ENCODE peak calls at places on chromosome 6, in ten cellular contexts. H is nephron progenitor cell; W is stimulated activated naive CD4-positive, alpha-beta T cell treated with Interleukin-2 at 50 U/mL for 16 hours; V is GM03348; I is NCI-H2029; R is GM12891; Y is activated naive CD4-positive, alpha-beta T cell; J is activated naive CD8-positive, alpha-beta T cell treated with anti-CD3 and anti-CD28 coated beads, Interleukin-2, amount 50 U/mL, for 24 hours; N is Kasumi-1; D is RKO. K is an unnamed sample.

GRCh38 chr6:35031611-35032529 is 109.3 kb downstream of the TCP11 start:
- DNase-seq in V (no peak), J (no peak), R (no peak), I (no peak), H (peak; percentile 39), N (no peak), Y (no peak), W (no peak), D (no peak), K (no peak)

GRCh38 chr6:46407246-46407645 is 84.0 kb downstream of the RCAN2 start:
- DNase-seq in J (no peak), D (no peak), R (no peak), N (no peak), Y (no peak), H (no peak), V (no peak), W (no peak), I (no peak), K (no peak)

GRCh38 chr6:135162678-135163439 is 18.2 kb upstream of the MYB start:
- DNase-seq in J (peak; percentile 67), N (peak; percentile 22), V (peak; percentile 27), H (peak; percentile 68), Y (no peak), D (peak; percentile 55), R (no peak), I (no peak), W (peak; percentile 12), K (peak; percentile 46)

GRCh38 chr6:13235339-13235738 is 93.0 kb downstream of the TBC1D7 start:
- DNase-seq in W (no peak), I (no peak), V (no peak), H (no peak), N (no peak), D (no peak), J (no peak), Y (no peak), R (no peak), K (no peak)

GRCh38 chr6:135030056-135030473 is 24.6 kb downstream of the HBS1L start:
- DNase-seq in H (no peak), V (no peak), D (no peak), N (no peak), W (no peak), J (no peak), Y (no peak), I (no peak), R (no peak), K (no peak)

GRCh38 chr6:21593412-21593926 is at the start of gene SOX4:
- DNase-seq in W (peak; percentile 37), V (peak; percentile 95), D (peak; percentile 97), N (peak; percentile 99), H (peak; percentile 92), I (peak; percentile 100), J (peak; percentile 67), Y (no peak), R (peak; percentile 67), K (peak; percentile 99)

GRCh38 chr6:138296381-138296780 is 78.1 kb upstream of the PBOV1 start:
- DNase-seq in N (no peak), J (no peak), V (no peak), H (no peak), R (no peak), W (no peak), D (no peak), Y (no peak), I (no peak), K (no peak)

GRCh38 chr6:42598300-42598699 is 34.5 kb downstream of the UBR2 start:
- DNase-seq in J (no peak), W (no peak), D (no peak), H (no peak), R (no peak), Y (no peak), I (no peak), V (no peak), N (no peak), K (no peak)

GRCh38 chr6:67896476-67896875 is 738.6 kb upstream of the ADGRB3 start:
- DNase-seq in N (peak; percentile 23), H (no peak), R (no peak), V (no peak), W (no peak), J (no peak), D (no peak), Y (no peak), I (no peak), K (no peak)

GRCh38 chr6:15522856-15523529 is 139.8 kb downstream of the DTNBP1 start:
- DNase-seq in Y (no peak), W (no peak), I (no peak), J (no peak), V (no peak), D (no peak), N (no peak), H (no peak), R (no peak), K (no peak)

GRCh38 chr6:169234634-169235033 is 19.0 kb downstream of the THBS2 start:
- DNase-seq in H (no peak), J (no peak), R (no peak), I (no peak), D (no peak), V (no peak), Y (no peak), W (no peak), N (no peak), K (no peak)

GRCh38 chr6:164163239-164163638 is 748.7 kb downstream of the QKI start:
- DNase-seq in Y (no peak), N (no peak), H (no peak), J (no peak), V (no peak), I (no peak), D (no peak), R (no peak), W (no peak), K (no peak)

GRCh38 chr6:113584767-113585166 is 272.4 kb upstream of the MARCKS start:
- DNase-seq in N (no peak), I (peak; percentile 21), D (no peak), J (no peak), Y (no peak), R (no peak), H (no peak), V (no peak), W (no peak), K (no peak)

GRCh38 chr6:33685411-33686224 is 25.9 kb downstream of the UQCC2 start:
- DNase-seq in W (no peak), I (no peak), N (no peak), Y (no peak), V (no peak), J (no peak), D (no peak), H (no peak), R (no peak), K (no peak)

GRCh38 chr6:79440590-79440989 is 96.6 kb downstream of the LCA5 start:
- DNase-seq in N (no peak), Y (no peak), V (no peak), D (no peak), R (no peak), I (no peak), J (no peak), W (no peak), H (no peak), K (no peak)

GRCh38 chr6:1424306-1424927 is 35.0 kb downstream of the FOXF2 start:
- DNase-seq in Y (no peak), W (no peak), D (peak; percentile 57), V (peak; percentile 78), I (peak; percentile 68), R (peak; percentile 39), H (peak; percentile 48), N (peak; percentile 65), J (peak; percentile 11), K (peak; percentile 31)

GRCh38 chr6:112258636-112259336 is 4.4 kb upstream of the LAMA4 start:
- DNase-seq in Y (no peak), V (no peak), J (no peak), N (no peak), H (no peak), D (no peak), R (no peak), W (no peak), I (no peak), K (no peak)

GRCh38 chr6:24430086-24430485 is 27.4 kb downstream of the MRS2 start:
- DNase-seq in D (peak; percentile 23), N (no peak), Y (no peak), W (no peak), H (no peak), J (no peak), V (peak; percentile 22), R (no peak), I (no peak), K (no peak)

K was measured in NCI-H524.